ENCODE peak calls at places on chromosomes 12 and 14, in five cellular contexts. E is HCT116; T is effector memory CD4-positive, alpha-beta T cell; X is ovary; I is HepG2. O is an unnamed sample. For H3K9me3 and H3K4me1, the result is how much of the 10 kb centered on the place peaks cover.

GRCh38 chr12:43336962-43337555 is 214.9 kb downstream of the ADAMTS20 start:
- DNase-seq in E (peak), T (no peak), X (no peak), I (no peak), O (no peak)

GRCh38 chr12:124927325-124928094 is 13.1 kb upstream of the UBC start:
- DNase-seq in E (peak), T (peak), X (peak), I (peak), O (peak)

GRCh38 chr14:89349196-89350008 is 67.6 kb downstream of the FOXN3 start:
- DNase-seq in E (no peak), T (no peak), X (no peak), I (no peak), O (peak)

GRCh38 chr12:30806989-30807694 is 52.4 kb upstream of the CAPRIN2 start:
- DNase-seq in E (peak), T (no peak), X (no peak), I (peak), O (no peak)

GRCh38 chr14:20630340-20631022 is 11.0 kb downstream of the OR6S1 start:
- DNase-seq in E (peak), T (peak), X (peak), I (peak), O (no peak)

GRCh38 chr14:60195179-60195810 is 30.1 kb upstream of the DHRS7 start:
- DNase-seq in E (no peak), T (no peak), X (no peak), I (no peak), O (no peak)

GRCh38 chr14:28412076-28412475 is 354.5 kb upstream of the FOXG1 start:
- DNase-seq in E (no peak), T (no peak), X (no peak), I (no peak), O (no peak)

GRCh38 chr12:102675672-102676071 is 195.3 kb upstream of the IGF1 start:
- DNase-seq in E (no peak), T (no peak), X (no peak), I (no peak), O (no peak)

GRCh38 chr14:59306775-59307174 is 118.3 kb downstream of the DAAM1 start:
- DNase-seq in E (no peak), T (no peak), X (no peak), I (no peak), O (no peak)

GRCh38 chr12:130835011-130835410 is 4.0 kb downstream of the STX2 start:
- DNase-seq in E (no peak), T (no peak), X (no peak), I (no peak), O (no peak)

GRCh38 chr12:114655934-114656697 is 27.9 kb downstream of the TBX3 start:
- DNase-seq in E (peak), T (no peak), X (peak), I (peak), O (no peak)

GRCh38 chr12:123041811-123042655 is 61.6 kb downstream of the ARL6IP4 start:
- DNase-seq in E (no peak), T (no peak), X (peak), I (no peak), O (no peak)

GRCh38 chr12:34405286-34406227 is 383.3 kb downstream of the ALG10 start:
- DNase-seq in E (no peak), T (no peak), X (peak), I (no peak), O (peak)
- H3K9me3 ChIP-seq in E (under half), T (under half), X (under half), I (half or more), O (under half)

DNA sequence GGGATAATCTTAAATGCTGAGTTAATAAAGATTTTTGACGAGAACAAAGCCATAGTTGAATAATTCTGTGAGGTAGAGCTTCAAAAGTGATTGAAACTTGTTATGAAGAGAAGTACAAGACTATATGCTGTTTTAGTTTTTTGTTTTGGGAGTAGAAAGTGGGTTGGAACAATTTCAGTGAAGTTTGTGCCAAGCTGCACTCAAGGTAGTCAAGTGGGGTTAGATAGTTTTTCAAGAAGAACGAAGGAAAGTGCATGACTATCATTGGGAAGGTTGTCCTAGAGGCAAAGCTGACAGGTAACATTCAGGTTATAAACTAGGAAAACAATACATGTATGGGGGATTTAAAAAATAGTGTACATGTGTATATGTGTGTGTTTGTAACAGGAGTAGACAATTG is 16.2 kb downstream of the FUT8 start:
- DNase-seq in E (no peak), T (no peak), X (no peak), I (no peak), O (no peak)
- H3K4me1 ChIP-seq in E (under half), T (under half), X (under half), I (under half), O (under half)

GRCh38 chr14:76810953-76811400 is 1.7 kb downstream of the ANGEL1 start:
- DNase-seq in E (peak), T (no peak), X (no peak), I (peak), O (no peak)
- H3K4me3 ChIP-seq in E (peak), T (peak), X (no peak), I (peak), O (peak)

GRCh38 chr12:132357623-132358186 is 28.3 kb upstream of the GALNT9 start:
- DNase-seq in E (no peak), T (no peak), X (no peak), I (no peak), O (peak)

GRCh38 chr12:132354982-132355680 is 25.7 kb upstream of the GALNT9 start:
- DNase-seq in E (no peak), T (no peak), X (no peak), I (no peak), O (no peak)

GRCh38 chr12:132354211-132354981 is 25.0 kb upstream of the GALNT9 start:
- DNase-seq in E (no peak), T (no peak), X (no peak), I (no peak), O (no peak)

GRCh38 chr12:132355742-132356681 is 26.6 kb upstream of the GALNT9 start:
- DNase-seq in E (no peak), T (no peak), X (no peak), I (no peak), O (peak)

GRCh38 chr12:132356686-132357622 is 27.6 kb upstream of the GALNT9 start:
- DNase-seq in E (peak), T (no peak), X (peak), I (no peak), O (peak)
- H3K9me3 ChIP-seq in E (under half), T (under half), X (under half), I (under half), O (under half)

GRCh38 chr14:100020623-100021022 is 44.6 kb upstream of the EVL start:
- DNase-seq in E (no peak), T (no peak), X (no peak), I (peak), O (no peak)
- H3K4me1 ChIP-seq in E (under half), T (under half), X (under half), I (half or more), O (under half)

GRCh38 chr12:58915634-58916033 is 4.7 kb downstream of the LRIG3 start:
- DNase-seq in E (no peak), T (no peak), X (peak), I (no peak), O (no peak)
- H3K4me3 ChIP-seq in E (no peak), T (no peak), X (peak), I (peak), O (peak)